ENCODE peak calls at places on chromosome 6, in five cellular contexts. J is brain microvascular endothelial cell; B is neural crest cell; O is GM23338; G is CD8-positive, alpha-beta memory T cell. T is an unnamed sample.

GRCh38 chr6:150088481-150089154 is 19.7 kb upstream of the ULBP3 start:
- DNase-seq in O (no peak), J (no peak), G (no peak), B (no peak), T (no peak)

GRCh38 chr6:84825461-84825860 is 61.1 kb upstream of the TBX18 start:
- DNase-seq in B (no peak), O (no peak), J (peak; percentile 93), G (no peak), T (no peak)

GRCh38 chr6:1254326-1254725 is 57.6 kb upstream of the FOXQ1 start:
- DNase-seq in O (no peak), G (no peak), J (no peak), B (no peak), T (no peak)

GRCh38 chr6:126312013-126312665 is 27.8 kb upstream of the CENPW start:
- DNase-seq in G (no peak), J (no peak), O (peak; percentile 62), B (no peak), T (no peak)

GRCh38 chr6:21022343-21023107 is 488.3 kb downstream of the CDKAL1 start:
- DNase-seq in O (peak; percentile 43), G (no peak), J (peak; percentile 51), B (peak; percentile 3), T (no peak)

GRCh38 chr6:45105170-45105820 is 222.8 kb upstream of the RUNX2 start:
- DNase-seq in G (no peak), B (no peak), O (no peak), J (no peak), T (no peak)

GRCh38 chr6:98929498-98930060 is 18.2 kb downstream of the FBXL4 start:
- DNase-seq in G (no peak), O (no peak), B (no peak), J (no peak), T (no peak)

GRCh38 chr6:155185544-155185943 is 78.3 kb upstream of the CLDN20 start:
- DNase-seq in O (peak; percentile 59), B (no peak), G (no peak), J (peak; percentile 24), T (no peak)

GRCh38 chr6:56555438-56555872 is 87.2 kb downstream of the DST start:
- DNase-seq in B (no peak), O (no peak), G (no peak), J (peak; percentile 71), T (no peak)

GRCh38 chr6:52598123-52598823 is 21.4 kb upstream of the TRAM2 start:
- DNase-seq in O (peak; percentile 97), G (peak; percentile 20), J (peak; percentile 85), B (peak; percentile 76), T (peak; percentile 84)

GRCh38 chr6:16345449-16346330 is 107.3 kb downstream of the GMPR start:
- DNase-seq in G (no peak), O (no peak), J (peak; percentile 67), B (no peak), T (no peak)

GRCh38 chr6:13184547-13184946 is 143.8 kb downstream of the TBC1D7 start:
- DNase-seq in B (no peak), J (no peak), O (no peak), G (no peak), T (no peak)

GRCh38 chr6:36139991-36140710 is 9.8 kb downstream of the MAPK13 start:
- DNase-seq in O (peak; percentile 22), G (no peak), B (no peak), J (no peak), T (peak; percentile 34)

GRCh38 chr6:1711136-1711535 is 101.4 kb downstream of the FOXC1 start:
- DNase-seq in G (no peak), O (no peak), J (no peak), B (no peak), T (no peak)

GRCh38 chr6:126764104-126764503 is 354.4 kb upstream of the RSPO3 start:
- DNase-seq in G (no peak), J (no peak), B (no peak), O (no peak), T (no peak)

GRCh38 chr6:31901415-31901952 is 402 bp downstream of the ZBTB12 start:
- DNase-seq in J (peak; percentile 18), G (peak; percentile 71), B (no peak), O (peak; percentile 63), T (peak; percentile 64)

GRCh38 chr6:83756565-83756964 is 47.7 kb upstream of the SNAP91 start:
- DNase-seq in G (no peak), B (no peak), O (no peak), J (no peak), T (no peak)

GRCh38 chr6:106027760-106028159 is 58.4 kb upstream of the PRDM1 start:
- DNase-seq in J (no peak), B (no peak), O (peak; percentile 15), G (no peak), T (no peak)

GRCh38 chr6:143098054-143098673 is 37.5 kb downstream of the AIG1 start:
- DNase-seq in O (no peak), G (no peak), B (no peak), J (no peak), T (peak; percentile 6)

GRCh38 chr6:52227495-52227894 is 16.8 kb downstream of the IL17F start:
- DNase-seq in J (no peak), B (no peak), G (no peak), O (no peak), T (no peak)

GRCh38 chr6:37077459-37078296 is 72.2 kb downstream of the FGD2 start:
- DNase-seq in B (peak; percentile 14), G (no peak), O (peak; percentile 87), J (peak; percentile 54), T (no peak)

GRCh38 chr6:168420084-168420483 is 20.9 kb upstream of the SMOC2 start:
- DNase-seq in O (no peak), B (no peak), J (no peak), G (no peak), T (no peak)

GRCh38 chr6:13702809-13703302 is 8.8 kb downstream of the RANBP9 start:
- DNase-seq in O (no peak), G (no peak), J (no peak), B (no peak), T (peak; percentile 43)

GRCh38 chr6:113595921-113596376 is 261.2 kb upstream of the MARCKS start:
- DNase-seq in G (no peak), O (no peak), B (no peak), J (no peak), T (no peak)

GRCh38 chr6:16622193-16622592 is 139.1 kb downstream of the ATXN1 start:
- DNase-seq in O (no peak), B (no peak), G (no peak), J (no peak), T (no peak)

GRCh38 chr6:163429858-163430448 is 15.4 kb downstream of the QKI start:
- DNase-seq in O (peak; percentile 41), J (no peak), G (no peak), B (no peak), T (no peak)

GRCh38 chr6:118288355-118289124 is 259.6 kb upstream of the PLN start:
- DNase-seq in O (peak; percentile 24), J (no peak), B (no peak), G (no peak), T (no peak)

GRCh38 chr6:138403324-138403800 is 661 bp upstream of the HEBP2 start:
- DNase-seq in O (no peak), B (peak; percentile 48), J (no peak), G (no peak), T (peak; percentile 36)

GRCh38 chr6:84119277-84119676 is 85.7 kb downstream of the MRAP2 start:
- DNase-seq in B (no peak), J (no peak), O (peak; percentile 27), G (no peak), T (no peak)

GRCh38 chr6:161117329-161117707 is 125.7 kb downstream of the MAP3K4 start:
- DNase-seq in G (no peak), J (no peak), B (no peak), O (no peak), T (no peak)

GRCh38 chr6:43634702-43635303 is 837 bp upstream of the MAD2L1BP start:
- DNase-seq in G (no peak), O (no peak), B (no peak), J (no peak), T (no peak)

GRCh38 chr6:160992323-160993314 is 1.1 kb downstream of the MAP3K4 start:
- DNase-seq in B (peak; percentile 43), G (peak; percentile 33), J (peak; percentile 62), O (peak; percentile 81), T (peak; percentile 58)

GRCh38 chr6:36742146-36742545 is 44.5 kb downstream of the RAB44 start:
- DNase-seq in B (no peak), G (no peak), O (no peak), J (no peak), T (no peak)

GRCh38 chr6:118263929-118264486 is 284.1 kb upstream of the PLN start:
- DNase-seq in J (peak; percentile 38), O (peak; percentile 76), G (no peak), B (peak; percentile 32), T (peak; percentile 6)